ENCODE peak calls at places on chromosomes 5 and 9, in four cellular contexts. R is HepG2, Y is K562, J is GM12878. L is an unnamed sample.

GRCh38 chr9:137163101-137163661 is 6.7 kb downstream of the LRRC26 start:
- DNase-seq in R (no peak), Y (peak; percentile 66), J (no peak), L (no peak)

GRCh38 chr5:61071565-61071964 is 90.7 kb downstream of the SMIM15 start:
- DNase-seq in R (no peak), Y (no peak), J (no peak), L (no peak)

GRCh38 chr5:94283093-94283492 is 335.3 kb downstream of the KIAA0825 start:
- DNase-seq in R (no peak), Y (no peak), J (no peak), L (no peak)

GRCh38 chr5:145981612-145982571 is 45.5 kb downstream of the SH3RF2 start:
- DNase-seq in R (peak; percentile 79), Y (no peak), J (no peak), L (no peak)

GRCh38 chr5:98492258-98492657 is 281.2 kb upstream of the RGMB start:
- DNase-seq in R (no peak), Y (no peak), J (no peak), L (no peak)

GRCh38 chr5:107425541-107426031 is 245.2 kb downstream of the EFNA5 start:
- DNase-seq in R (no peak), Y (no peak), J (no peak), L (peak; percentile 78)

GRCh38 chr9:126218726-126219125 is 107.9 kb upstream of the MVB12B start:
- DNase-seq in R (no peak), Y (no peak), J (no peak), L (no peak)

GRCh38 chr9:92882276-92882675 is 4.4 kb upstream of the ZNF484 start:
- DNase-seq in R (no peak), Y (no peak), J (no peak), L (no peak)

GRCh38 chr5:27830551-27830950 is 792.2 kb upstream of the CDH9 start:
- DNase-seq in R (no peak), Y (no peak), J (no peak), L (peak; percentile 33)

GRCh38 chr5:96324708-96325107 is 108.3 kb downstream of the PCSK1 start:
- DNase-seq in R (peak; percentile 22), Y (no peak), J (no peak), L (peak; percentile 63)

DNA sequence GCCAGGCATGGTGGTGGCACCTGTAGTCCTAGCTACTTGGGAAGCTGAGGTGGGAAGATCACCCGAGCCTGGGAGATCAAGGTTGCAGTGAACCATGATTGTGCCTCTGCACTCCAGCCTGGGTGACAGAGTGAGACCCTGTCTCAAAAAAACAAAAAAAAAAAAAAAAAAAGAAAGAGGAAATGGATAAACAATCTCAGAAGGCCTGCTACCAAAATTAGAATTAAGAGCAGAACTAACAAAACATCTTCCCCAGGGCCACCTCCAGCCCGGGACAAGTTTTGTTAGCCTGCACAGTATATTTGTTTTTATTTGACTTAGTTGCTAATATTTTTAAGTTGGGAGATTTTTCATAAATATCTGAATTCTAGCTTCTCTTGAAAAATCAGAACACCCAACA is 23.1 kb downstream of the PAX5 start:
- DNase-seq in R (no peak), Y (no peak), J (no peak), L (no peak)
- TF ChIP-seq CHD4 in R (no peak), Y (no peak), J (no peak), L (no peak)

GRCh38 chr5:142455856-142456255 is 131.0 kb upstream of the SPRY4 start:
- DNase-seq in R (no peak), Y (no peak), J (peak; percentile 17), L (no peak)

GRCh38 chr5:142450419-142450818 is 125.6 kb upstream of the SPRY4 start:
- DNase-seq in R (no peak), Y (no peak), J (no peak), L (no peak)

GRCh38 chr5:142459209-142459608 is 134.4 kb upstream of the SPRY4 start:
- DNase-seq in R (no peak), Y (no peak), J (no peak), L (no peak)

DNA sequence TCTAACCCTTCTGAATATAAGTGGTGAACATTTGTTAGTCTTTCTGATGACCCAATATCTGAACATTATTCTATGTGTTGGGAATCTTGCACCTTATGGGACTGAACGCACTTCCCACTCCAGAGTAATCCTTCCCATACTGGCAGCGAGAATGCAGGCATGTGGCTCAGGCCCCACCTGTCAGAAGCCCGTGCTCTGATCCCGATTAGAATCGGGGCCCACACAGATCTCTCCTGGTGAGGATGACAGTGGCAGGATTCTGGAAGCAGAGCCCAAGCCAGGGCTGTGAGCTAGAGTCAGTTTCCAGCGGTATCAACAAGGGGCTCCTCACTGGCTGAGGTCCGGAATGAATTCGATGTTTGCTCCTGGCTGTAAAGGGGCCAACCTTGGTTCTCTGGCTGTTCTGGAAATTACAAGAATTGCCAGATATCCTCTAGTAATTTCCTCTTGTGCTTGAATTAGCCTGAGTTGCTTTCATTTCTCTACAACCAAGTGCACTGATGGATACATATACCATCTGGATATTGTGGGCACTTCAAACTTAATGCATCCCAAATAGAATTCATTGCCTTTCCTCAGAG is 129.1 kb upstream of the SPRY4 start:
- DNase-seq in R (no peak), Y (no peak), J (no peak), L (no peak)
- TF ChIP-seq CHD4 in R (no peak), Y (no peak), J (no peak), L (no peak)

GRCh38 chr5:125450803-125451202 is 704.4 kb upstream of the ZNF608 start:
- DNase-seq in R (no peak), Y (no peak), J (no peak), L (no peak)

GRCh38 chr5:125455041-125455440 is 708.6 kb upstream of the ZNF608 start:
- DNase-seq in R (no peak), Y (no peak), J (no peak), L (no peak)

GRCh38 chr5:125451622-125452021 is 705.2 kb upstream of the ZNF608 start:
- DNase-seq in R (no peak), Y (no peak), J (no peak), L (no peak)

GRCh38 chr5:125457617-125458016 is 711.2 kb upstream of the ZNF608 start:
- DNase-seq in R (no peak), Y (no peak), J (no peak), L (no peak)

GRCh38 chr5:125453011-125453410 is 706.6 kb upstream of the ZNF608 start:
- DNase-seq in R (no peak), Y (no peak), J (no peak), L (no peak)
- TF ChIP-seq CHD4 in R (no peak), Y (no peak), J (no peak), L (no peak)

GRCh38 chr5:17187401-17187800 is 30.0 kb upstream of the BASP1 start:
- DNase-seq in R (no peak), Y (no peak), J (no peak), L (no peak)

GRCh38 chr5:17189381-17190036 is 27.9 kb upstream of the BASP1 start:
- DNase-seq in R (peak; percentile 65), Y (peak; percentile 54), J (peak; percentile 24), L (peak; percentile 83)

GRCh38 chr5:17190242-17190778 is 27.1 kb upstream of the BASP1 start:
- DNase-seq in R (peak; percentile 23), Y (peak; percentile 19), J (no peak), L (peak; percentile 33)

GRCh38 chr5:17192191-17192590 is 25.2 kb upstream of the BASP1 start:
- DNase-seq in R (no peak), Y (no peak), J (no peak), L (no peak)

DNA sequence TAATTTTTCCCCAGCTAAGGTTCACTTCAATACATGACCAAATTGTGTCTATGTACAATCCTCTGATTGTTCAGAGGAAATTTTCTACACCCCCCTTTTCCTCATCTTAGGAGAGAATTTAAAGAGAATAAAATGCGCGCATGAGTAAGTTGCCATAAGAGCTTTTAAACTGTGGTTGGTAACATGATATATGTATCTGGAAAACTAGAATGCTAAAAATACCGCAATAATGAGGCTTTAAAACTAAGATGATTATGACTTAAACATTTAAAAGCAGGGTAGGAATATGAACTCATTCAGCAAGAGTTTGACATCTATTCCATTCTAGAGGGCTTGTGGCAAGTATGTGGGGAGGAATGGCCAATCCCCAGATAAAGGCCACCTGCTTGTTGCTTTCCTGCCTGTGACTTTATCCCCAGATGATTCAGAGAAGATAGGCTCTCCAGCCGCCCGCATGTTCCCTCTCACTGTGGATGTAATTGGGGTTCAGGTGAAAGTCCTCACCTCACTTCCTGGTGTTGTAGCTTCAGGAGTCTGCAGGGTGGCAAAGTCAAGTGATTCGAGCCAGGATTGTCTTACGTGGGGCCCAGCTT is 26.5 kb upstream of the BASP1 start:
- DNase-seq in R (no peak), Y (no peak), J (no peak), L (no peak)
- TF ChIP-seq CHD4 in R (no peak), Y (no peak), J (no peak), L (no peak)

DNA sequence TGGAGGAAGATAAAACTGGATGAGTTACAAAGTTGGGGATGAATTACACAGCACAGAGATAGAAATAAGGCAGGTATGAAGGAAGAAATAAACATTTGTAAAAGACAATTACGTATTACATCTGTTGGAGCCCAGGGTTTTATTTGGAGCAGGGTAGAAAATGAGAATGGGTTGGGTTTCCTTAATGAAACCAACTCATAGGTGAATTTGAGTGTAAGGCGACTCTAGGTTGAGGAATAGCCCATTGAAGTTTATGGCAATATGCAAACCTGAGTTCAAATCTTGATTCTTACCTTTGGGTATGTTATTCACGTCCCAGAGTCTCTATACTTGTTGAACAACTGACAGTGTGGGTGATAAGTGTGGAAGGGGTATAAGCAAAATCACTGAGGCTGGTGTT is 422.3 kb upstream of the WWC1 start:
- DNase-seq in R (no peak), Y (no peak), J (no peak), L (no peak)
- TF ChIP-seq CHD4 in R (no peak), Y (no peak), J (no peak), L (no peak)

GRCh38 chr5:150780180-150780692 is 1.7 kb downstream of the SMIM3 start:
- DNase-seq in R (no peak), Y (no peak), J (peak; percentile 81), L (no peak)

GRCh38 chr5:150779397-150780179 is 1.0 kb downstream of the SMIM3 start:
- DNase-seq in R (no peak), Y (no peak), J (no peak), L (no peak)

GRCh38 chr5:150778517-150779396 is at the start of gene SMIM3:
- DNase-seq in R (peak; percentile 47), Y (peak; percentile 79), J (no peak), L (peak; percentile 58)

GRCh38 chr5:150778103-150778516 is 447 bp upstream of the SMIM3 start:
- DNase-seq in R (no peak), Y (no peak), J (no peak), L (no peak)

DNA sequence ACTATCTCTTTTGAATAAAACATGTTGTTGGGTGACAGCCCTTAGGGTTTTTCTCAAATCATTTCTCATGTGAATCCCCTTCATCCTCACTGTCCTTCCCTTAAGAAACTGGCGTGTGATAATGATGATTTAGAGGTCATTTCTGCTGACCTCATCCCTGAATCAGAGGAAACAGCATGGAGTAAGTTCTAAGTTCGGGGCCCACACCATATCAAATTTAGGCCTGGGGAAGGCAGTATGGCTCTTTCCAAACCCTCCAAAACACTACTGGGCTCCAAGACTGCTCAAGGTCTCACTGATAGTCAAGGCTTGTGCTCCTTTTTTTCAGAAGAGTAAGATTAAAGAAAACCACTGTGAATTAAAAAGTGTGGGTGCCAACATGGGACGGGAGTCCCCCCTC is 872 bp upstream of the SMIM3 start:
- DNase-seq in R (no peak), Y (peak; percentile 21), J (no peak), L (no peak)
- TF ChIP-seq CHD4 in R (no peak), Y (no peak), J (no peak), L (no peak)

L was measured in A549.